ENCODE peak calls at places on chromosome 7, in six cellular contexts. W, U, G, O, E and H are unnamed samples.

GRCh38 chr7:22675917-22676343 is 51.1 kb upstream of the IL6 start:
- DNase-seq in W (no peak), U (no peak), G (no peak), O (no peak), E (no peak), H (no peak)

GRCh38 chr7:158050441-158051371 is 536.9 kb downstream of the PTPRN2 start:
- DNase-seq in W (no peak), U (no peak), G (no peak), O (no peak), E (no peak), H (no peak)

GRCh38 chr7:1312098-1313070 is 79.7 kb downstream of the UNCX start:
- DNase-seq in W (no peak), U (no peak), G (no peak), O (no peak), E (no peak), H (no peak)

GRCh38 chr7:141118809-141119586 is 45.1 kb downstream of the TMEM178B start:
- DNase-seq in W (no peak), U (no peak), G (no peak), O (no peak), E (no peak), H (no peak)

GRCh38 chr7:91812388-91812787 is 68.1 kb downstream of the MTERF1 start:
- DNase-seq in W (no peak), U (no peak), G (no peak), O (no peak), E (no peak), H (no peak)

GRCh38 chr7:130141858-130142653 is 63.1 kb downstream of the TMEM209 start:
- DNase-seq in W (peak; percentile 36), U (peak; percentile 58), G (no peak), O (no peak), E (no peak), H (no peak)

GRCh38 chr7:26723140-26723539 is 141.2 kb downstream of the SKAP2 start:
- DNase-seq in W (no peak), U (peak; percentile 50), G (no peak), O (no peak), E (no peak), H (no peak)

GRCh38 chr7:91993976-91994375 is 53.3 kb downstream of the AKAP9 start:
- DNase-seq in W (no peak), U (no peak), G (no peak), O (no peak), E (no peak), H (no peak)

GRCh38 chr7:80611779-80612178 is 26.7 kb upstream of the CD36 start:
- DNase-seq in W (peak; percentile 69), U (no peak), G (peak; percentile 75), O (no peak), E (no peak), H (peak; percentile 69)

GRCh38 chr7:67377939-67378862 is 381.6 kb downstream of the TYW1 start:
- DNase-seq in W (peak; percentile 55), U (peak; percentile 91), G (peak; percentile 63), O (peak; percentile 10), E (no peak), H (peak; percentile 56)

GRCh38 chr7:24926623-24927539 is 53.1 kb downstream of the OSBPL3 start:
- DNase-seq in W (no peak), U (no peak), G (no peak), O (no peak), E (no peak), H (no peak)

GRCh38 chr7:151761256-151761655 is 115.7 kb downstream of the PRKAG2 start:
- DNase-seq in W (no peak), U (no peak), G (no peak), O (no peak), E (no peak), H (no peak)

DNA sequence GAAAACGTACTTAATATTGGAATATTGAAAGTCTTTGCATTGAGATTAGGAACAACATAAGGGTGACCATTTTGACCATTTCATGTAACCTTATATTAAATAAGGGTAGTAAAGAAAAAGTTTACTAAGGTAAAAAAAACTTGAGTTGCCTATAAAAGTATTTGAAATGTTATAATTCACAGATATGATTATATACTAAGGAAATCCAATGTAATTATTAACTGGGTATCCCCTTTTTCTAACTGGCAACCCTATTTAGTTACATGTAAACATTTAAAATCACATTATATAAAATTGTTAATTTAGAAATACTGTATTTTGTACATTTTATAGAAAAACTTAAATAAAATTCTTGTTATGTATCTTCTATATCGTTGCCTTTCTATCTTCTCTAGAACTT is 64.2 kb downstream of the TRIM24 start:
- DNase-seq in W (no peak), U (no peak), G (no peak), O (no peak), E (no peak), H (no peak)
- H3K27ac ChIP-seq in W (no peak overlapping the region), U (no peak overlapping the region), G (no peak overlapping the region), O (no peak overlapping the region), E (no peak overlapping the region), H (no peak overlapping the region)

GRCh38 chr7:2634265-2635145 is 2.7 kb downstream of the TTYH3 start:
- DNase-seq in W (no peak), U (no peak), G (no peak), O (no peak), E (no peak), H (no peak)
- H3K27ac ChIP-seq in W (peak overlapping the region; percentile 95), U (no peak overlapping the region), G (peak overlapping the region; percentile 74), O (peak overlapping the region; percentile 69), E (peak overlapping the region; percentile 80), H (peak overlapping the region; percentile 85)

DNA sequence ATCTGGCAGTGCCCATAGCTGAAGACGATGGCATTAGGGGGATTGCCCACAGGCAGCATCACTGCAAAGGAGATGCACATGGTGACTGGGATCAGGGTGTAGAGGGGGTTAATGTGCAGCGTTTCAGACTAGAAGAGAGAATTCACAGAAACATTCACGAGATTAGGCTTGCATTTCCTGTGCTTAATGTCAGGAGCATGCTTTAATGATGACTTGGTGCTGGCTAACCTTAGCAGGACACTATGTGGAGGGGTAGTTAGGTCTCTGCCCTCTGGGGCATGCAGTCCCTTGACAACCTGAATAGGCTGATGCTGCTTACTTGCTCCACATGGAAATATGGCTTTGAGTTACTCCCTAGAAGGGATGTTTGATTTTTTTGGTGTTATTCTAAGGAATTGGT is 21.8 kb downstream of the STMP1 start:
- DNase-seq in W (no peak), U (no peak), G (no peak), O (no peak), E (no peak), H (no peak)
- H3K27ac ChIP-seq in W (no peak overlapping the region), U (no peak overlapping the region), G (no peak overlapping the region), O (no peak overlapping the region), E (no peak overlapping the region), H (no peak overlapping the region)

DNA sequence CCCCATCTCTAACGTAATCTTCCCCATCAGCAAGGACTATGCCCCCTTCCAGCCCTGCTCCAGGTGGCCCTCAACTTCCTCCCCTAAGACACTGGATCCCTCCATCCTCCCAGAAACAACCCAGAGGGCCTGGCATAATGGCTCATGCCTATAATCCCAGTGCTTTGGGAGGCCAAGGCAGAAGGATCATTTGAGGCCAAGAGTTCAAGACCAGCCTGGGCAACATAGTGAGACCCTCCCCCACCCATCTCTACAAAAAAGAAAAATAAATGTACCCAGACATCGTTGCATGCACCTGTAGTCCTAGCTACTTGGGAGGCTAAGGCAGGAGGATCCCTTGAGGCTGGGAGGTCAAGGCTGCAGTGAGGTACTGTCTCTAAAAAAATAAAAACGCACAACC is 42.6 kb downstream of the TMEM130 start:
- DNase-seq in W (no peak), U (no peak), G (no peak), O (no peak), E (no peak), H (no peak)
- H3K27ac ChIP-seq in W (peak overlapping the region; percentile 58), U (no peak overlapping the region), G (no peak overlapping the region), O (no peak overlapping the region), E (peak overlapping the region; percentile 81), H (peak overlapping the region; percentile 81)

DNA sequence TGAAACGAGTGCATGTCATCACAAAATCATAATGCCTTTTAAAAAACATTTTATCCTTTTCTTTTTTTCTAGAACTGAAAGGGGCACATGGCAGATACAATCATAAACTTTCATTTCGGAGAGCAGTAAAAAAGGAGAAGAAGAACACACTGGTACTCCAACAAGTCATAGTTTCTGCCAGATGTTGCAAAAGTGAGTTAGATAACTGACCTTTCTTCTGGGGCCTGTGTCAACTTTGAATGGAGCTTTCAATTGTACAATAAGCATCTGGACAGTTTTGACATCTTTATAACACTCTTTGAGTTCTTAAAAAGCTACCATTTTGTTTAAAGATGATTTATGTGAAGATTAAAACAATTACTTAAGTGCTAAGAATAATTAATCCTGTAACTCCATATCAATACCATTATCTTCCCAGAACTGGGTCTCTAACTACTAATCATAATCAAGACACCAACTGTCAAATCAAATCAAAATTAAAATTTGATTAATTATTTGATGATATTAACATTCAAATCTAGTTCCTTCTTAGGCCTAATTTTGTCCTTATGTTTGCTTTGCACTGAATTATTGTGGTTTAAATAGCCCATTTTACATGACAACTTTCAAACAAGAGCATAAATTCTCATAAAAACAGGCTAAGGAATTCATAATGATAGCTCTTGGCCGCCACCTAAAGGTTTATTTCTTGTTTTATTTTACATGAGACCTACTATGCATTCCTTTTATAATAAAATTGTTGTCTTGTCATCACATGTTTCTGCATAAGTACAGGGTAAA is 19.5 kb upstream of the ITGB8 start:
- DNase-seq in W (no peak), U (no peak), G (no peak), O (no peak), E (no peak), H (no peak)
- H3K27ac ChIP-seq in W (no peak overlapping the region), U (no peak overlapping the region), G (no peak overlapping the region), O (no peak overlapping the region), E (no peak overlapping the region), H (no peak overlapping the region)

GRCh38 chr7:70336536-70336935 is 738.3 kb downstream of the AUTS2 start:
- DNase-seq in W (no peak), U (no peak), G (no peak), O (no peak), E (no peak), H (no peak)
- H3K27ac ChIP-seq in W (no peak overlapping the region), U (no peak overlapping the region), G (no peak overlapping the region), O (no peak overlapping the region), E (no peak overlapping the region), H (no peak overlapping the region)

GRCh38 chr7:131830681-131831080 is 274.3 kb upstream of the PODXL start:
- DNase-seq in W (no peak), U (no peak), G (no peak), O (no peak), E (no peak), H (no peak)

GRCh38 chr7:131826960-131827359 is 270.5 kb upstream of the PODXL start:
- DNase-seq in W (no peak), U (no peak), G (no peak), O (no peak), E (no peak), H (no peak)

GRCh38 chr7:131829911-131830310 is 273.5 kb upstream of the PODXL start:
- DNase-seq in W (no peak), U (peak; percentile 80), G (no peak), O (no peak), E (no peak), H (no peak)

GRCh38 chr7:131827421-131827820 is 271.0 kb upstream of the PODXL start:
- DNase-seq in W (no peak), U (no peak), G (no peak), O (no peak), E (no peak), H (no peak)
- H3K27ac ChIP-seq in W (no peak overlapping the region), U (no peak overlapping the region), G (no peak overlapping the region), O (no peak overlapping the region), E (no peak overlapping the region), H (no peak overlapping the region)

GRCh38 chr7:137316643-137317042 is 26.9 kb downstream of the PTN start:
- DNase-seq in W (no peak), U (no peak), G (no peak), O (no peak), E (no peak), H (no peak)
- H3K27ac ChIP-seq in W (no peak overlapping the region), U (no peak overlapping the region), G (no peak overlapping the region), O (peak overlapping the region; percentile 36), E (no peak overlapping the region), H (no peak overlapping the region)